ENCODE peak calls at places on chromosomes 13 and 19, in five cellular contexts. T, L, A, R and V are unnamed samples.

GRCh38 chr19:1045247-1045603 is 5.3 kb downstream of the ABCA7 start:
- DNase-seq in T (peak), L (peak), A (peak), R (no peak), V (no peak)

GRCh38 chr19:29872224-29872731 is 60.5 kb downstream of the CCNE1 start:
- DNase-seq in T (peak), L (no peak), A (no peak), R (no peak), V (no peak)

GRCh38 chr19:46861691-46862503 is 1.1 kb downstream of the ARHGAP35 start:
- DNase-seq in T (peak), L (no peak), A (no peak), R (no peak), V (no peak)

GRCh38 chr13:53112522-53112921 is 83.9 kb downstream of the OLFM4 start:
- DNase-seq in T (no peak), L (peak), A (no peak), R (no peak), V (no peak)

GRCh38 chr13:68190826-68191225 is 960.7 kb upstream of the PCDH9 start:
- DNase-seq in T (no peak), L (no peak), A (no peak), R (no peak), V (no peak)

GRCh38 chr13:75787249-75787940 is 151.3 kb downstream of the LMO7 start:
- DNase-seq in T (no peak), L (no peak), A (no peak), R (no peak), V (no peak)

GRCh38 chr13:65789815-65790214 is 1440.3 kb downstream of the PCDH9 start:
- DNase-seq in T (no peak), L (no peak), A (no peak), R (no peak), V (no peak)

GRCh38 chr13:41652735-41653361 is 195.5 kb downstream of the RGCC start:
- DNase-seq in T (peak), L (peak), A (peak), R (peak), V (peak)

GRCh38 chr13:72757792-72758535 is 23.7 kb downstream of the DIS3 start:
- DNase-seq in T (no peak), L (no peak), A (no peak), R (no peak), V (no peak)

GRCh38 chr13:79671420-79671819 is 190.5 kb downstream of the NDFIP2 start:
- DNase-seq in T (no peak), L (no peak), A (no peak), R (no peak), V (no peak)

GRCh38 chr13:66405908-66406802 is 824.0 kb downstream of the PCDH9 start:
- DNase-seq in T (no peak), L (no peak), A (no peak), R (no peak), V (peak)

GRCh38 chr19:44869728-44870470 is 21.2 kb upstream of the TOMM40 start:
- DNase-seq in T (no peak), L (no peak), A (no peak), R (no peak), V (no peak)

GRCh38 chr13:70249332-70250064 is 141.2 kb upstream of the KLHL1 start:
- DNase-seq in T (no peak), L (peak), A (no peak), R (no peak), V (no peak)

GRCh38 chr19:24004166-24004565 is 82.8 kb upstream of the ZNF254 start:
- DNase-seq in T (no peak), L (no peak), A (no peak), R (no peak), V (no peak)

GRCh38 chr13:32430018-32430747 is 2.3 kb upstream of the N4BP2L1 start:
- DNase-seq in T (no peak), L (no peak), A (no peak), R (no peak), V (no peak)

GRCh38 chr13:101383595-101383994 is 32.7 kb downstream of the NALCN start:
- DNase-seq in T (no peak), L (no peak), A (no peak), R (no peak), V (no peak)

GRCh38 chr13:39249971-39250370 is 211.7 kb downstream of the NHLRC3 start:
- DNase-seq in T (no peak), L (no peak), A (no peak), R (no peak), V (no peak)

GRCh38 chr13:42177189-42177588 is 94.8 kb upstream of the AKAP11 start:
- DNase-seq in T (no peak), L (no peak), A (no peak), R (no peak), V (no peak)

GRCh38 chr13:34017231-34017630 is 199.3 kb downstream of the RFC3 start:
- DNase-seq in T (no peak), L (no peak), A (no peak), R (no peak), V (no peak)

GRCh38 chr19:29263305-29264080 is 50.5 kb upstream of the UQCRFS1 start:
- DNase-seq in T (peak), L (no peak), A (peak), R (no peak), V (no peak)

GRCh38 chr13:90055121-90055520 is 1292.4 kb upstream of the MIR17HG start:
- DNase-seq in T (no peak), L (no peak), A (no peak), R (no peak), V (peak)

GRCh38 chr19:45824041-45824471 is 8.9 kb upstream of the RSPH6A start:
- DNase-seq in T (no peak), L (peak), A (no peak), R (no peak), V (peak)

GRCh38 chr19:4068058-4068966 is 1.6 kb upstream of the ZBTB7A start:
- DNase-seq in T (no peak), L (no peak), A (no peak), R (no peak), V (no peak)

GRCh38 chr19:18418725-18419194 is 438 bp upstream of the SSBP4 start:
- DNase-seq in T (peak), L (peak), A (no peak), R (no peak), V (no peak)

GRCh38 chr13:110410000-110410399 is 102.9 kb downstream of the COL4A2 start:
- DNase-seq in T (no peak), L (no peak), A (no peak), R (no peak), V (no peak)

GRCh38 chr13:21625366-21625765 is 21.4 kb upstream of the MICU2 start:
- DNase-seq in T (no peak), L (peak), A (no peak), R (no peak), V (no peak)

GRCh38 chr19:11581740-11582139 is 4.3 kb upstream of the ACP5 start:
- DNase-seq in T (peak), L (no peak), A (peak), R (no peak), V (no peak)

GRCh38 chr19:44747739-44748425 is 626 bp upstream of the BCL3 start:
- DNase-seq in T (peak), L (peak), A (peak), R (no peak), V (no peak)

GRCh38 chr19:55461974-55462628 is 659 bp upstream of the ISOC2 start:
- DNase-seq in T (no peak), L (peak), A (no peak), R (no peak), V (no peak)